ENCODE peak calls at places on chromosomes 1 and 21, in seven cellular contexts. A, S, W, T, K, M and L are unnamed samples.

GRCh38 chr1:108503062-108503740 is 53.1 kb downstream of the NBPF6 start:
- DNase-seq in A (peak), S (peak), W (peak), T (peak), K (peak), M (peak), L (peak)

GRCh38 chr1:241518447-241519307 is 878 bp downstream of the FH start:
- DNase-seq in A (peak), S (no peak), W (peak), T (peak), K (peak), M (no peak), L (no peak)

GRCh38 chr21:16308269-16308668 is 578.5 kb downstream of the USP25 start:
- DNase-seq in A (no peak), S (no peak), W (peak), T (peak), K (no peak), M (no peak), L (no peak)

GRCh38 chr1:230268371-230269170 is 157.6 kb downstream of the PGBD5 start:
- DNase-seq in A (peak), S (no peak), W (peak), T (peak), K (peak), M (peak), L (peak)

GRCh38 chr21:41778974-41779600 is 12.2 kb upstream of the RIPK4 start:
- DNase-seq in A (peak), S (no peak), W (no peak), T (no peak), K (peak), M (no peak), L (peak)

GRCh38 chr21:41673071-41673470 is 93.8 kb downstream of the RIPK4 start:
- DNase-seq in A (no peak), S (no peak), W (no peak), T (no peak), K (no peak), M (no peak), L (no peak)

GRCh38 chr1:60423181-60423780 is 349.7 kb upstream of the C1orf87 start:
- DNase-seq in A (no peak), S (no peak), W (no peak), T (no peak), K (no peak), M (no peak), L (no peak)

GRCh38 chr1:229342902-229343587 is at the start of gene CCSAP:
- DNase-seq in A (peak), S (no peak), W (peak), T (peak), K (peak), M (peak), L (peak)

GRCh38 chr1:196466656-196467055 is 141.6 kb downstream of the KCNT2 start:
- DNase-seq in A (no peak), S (no peak), W (peak), T (peak), K (peak), M (no peak), L (no peak)

GRCh38 chr1:54744696-54745095 is 19.6 kb downstream of the PARS2 start:
- DNase-seq in A (no peak), S (no peak), W (no peak), T (no peak), K (no peak), M (no peak), L (no peak)

GRCh38 chr1:22673486-22674409 is 20.7 kb downstream of the C1QB start:
- DNase-seq in A (no peak), S (no peak), W (peak), T (peak), K (peak), M (peak), L (peak)

GRCh38 chr1:197485790-197486189 is 217.7 kb downstream of the CRB1 start:
- DNase-seq in A (no peak), S (no peak), W (no peak), T (no peak), K (peak), M (no peak), L (no peak)

GRCh38 chr21:23853796-23854379 is 1753.4 kb downstream of the MRPL39 start:
- DNase-seq in A (no peak), S (no peak), W (peak), T (no peak), K (peak), M (peak), L (peak)

GRCh38 chr21:45507523-45507875 is 34.7 kb downstream of the SLC19A1 start:
- DNase-seq in A (no peak), S (no peak), W (no peak), T (no peak), K (no peak), M (no peak), L (no peak)

GRCh38 chr1:9859252-9860014 is 35.7 kb upstream of the CLSTN1 start:
- DNase-seq in A (no peak), S (no peak), W (peak), T (no peak), K (no peak), M (no peak), L (peak)

GRCh38 chr21:42346866-42347600 is 3.8 kb downstream of the TFF2 start:
- DNase-seq in A (no peak), S (no peak), W (no peak), T (no peak), K (no peak), M (no peak), L (no peak)

GRCh38 chr1:162676087-162676486 is 43.8 kb downstream of the DDR2 start:
- DNase-seq in A (no peak), S (no peak), W (peak), T (peak), K (no peak), M (no peak), L (no peak)

GRCh38 chr1:237736372-237737029 is 154.2 kb downstream of the ZP4 start:
- DNase-seq in A (peak), S (no peak), W (peak), T (no peak), K (peak), M (no peak), L (peak)

GRCh38 chr1:155135416-155136197 is at the start of gene SLC50A1:
- DNase-seq in A (peak), S (peak), W (peak), T (peak), K (peak), M (peak), L (peak)
- H3K18ac ChIP-seq in A (peak), S (peak), W (peak), T (peak), K (peak), M (peak), L (peak)

GRCh38 chr1:27506703-27507102 is 16.7 kb upstream of the WASF2 start:
- DNase-seq in A (no peak), S (no peak), W (no peak), T (no peak), K (no peak), M (no peak), L (no peak)
- H3K18ac ChIP-seq in A (no peak), S (no peak), W (no peak), T (no peak), K (no peak), M (peak), L (no peak)

GRCh38 chr1:199336745-199337640 is 690.5 kb upstream of the NR5A2 start:
- DNase-seq in A (peak), S (peak), W (no peak), T (no peak), K (no peak), M (no peak), L (peak)

GRCh38 chr1:199333180-199333579 is 694.3 kb upstream of the NR5A2 start:
- DNase-seq in A (no peak), S (no peak), W (no peak), T (no peak), K (peak), M (no peak), L (no peak)

GRCh38 chr1:199338760-199339159 is 688.8 kb upstream of the NR5A2 start:
- DNase-seq in A (no peak), S (no peak), W (no peak), T (no peak), K (no peak), M (no peak), L (no peak)

DNA sequence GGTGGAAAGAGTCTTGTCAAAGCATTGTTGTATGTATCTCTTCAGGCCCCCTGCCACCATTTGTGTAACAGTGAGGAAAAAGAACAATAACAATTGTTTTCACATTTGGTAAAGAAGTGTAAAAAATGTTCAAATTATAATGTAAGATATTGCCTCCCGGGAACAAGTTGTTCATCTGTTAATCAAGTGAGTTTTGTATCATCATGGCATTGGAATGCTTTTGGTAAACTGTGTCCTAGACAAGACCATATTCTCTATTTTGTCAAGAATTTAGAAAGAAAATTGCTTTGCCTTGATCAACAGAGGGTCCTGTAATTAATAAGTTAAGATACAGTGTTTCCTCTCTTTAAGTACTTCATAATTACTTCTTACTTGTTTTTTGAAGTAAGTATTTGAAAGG is 692.0 kb upstream of the NR5A2 start:
- DNase-seq in A (no peak), S (no peak), W (peak), T (peak), K (peak), M (no peak), L (no peak)
- H3K18ac ChIP-seq in A (no peak), S (no peak), W (no peak), T (no peak), K (no peak), M (no peak), L (no peak)

DNA sequence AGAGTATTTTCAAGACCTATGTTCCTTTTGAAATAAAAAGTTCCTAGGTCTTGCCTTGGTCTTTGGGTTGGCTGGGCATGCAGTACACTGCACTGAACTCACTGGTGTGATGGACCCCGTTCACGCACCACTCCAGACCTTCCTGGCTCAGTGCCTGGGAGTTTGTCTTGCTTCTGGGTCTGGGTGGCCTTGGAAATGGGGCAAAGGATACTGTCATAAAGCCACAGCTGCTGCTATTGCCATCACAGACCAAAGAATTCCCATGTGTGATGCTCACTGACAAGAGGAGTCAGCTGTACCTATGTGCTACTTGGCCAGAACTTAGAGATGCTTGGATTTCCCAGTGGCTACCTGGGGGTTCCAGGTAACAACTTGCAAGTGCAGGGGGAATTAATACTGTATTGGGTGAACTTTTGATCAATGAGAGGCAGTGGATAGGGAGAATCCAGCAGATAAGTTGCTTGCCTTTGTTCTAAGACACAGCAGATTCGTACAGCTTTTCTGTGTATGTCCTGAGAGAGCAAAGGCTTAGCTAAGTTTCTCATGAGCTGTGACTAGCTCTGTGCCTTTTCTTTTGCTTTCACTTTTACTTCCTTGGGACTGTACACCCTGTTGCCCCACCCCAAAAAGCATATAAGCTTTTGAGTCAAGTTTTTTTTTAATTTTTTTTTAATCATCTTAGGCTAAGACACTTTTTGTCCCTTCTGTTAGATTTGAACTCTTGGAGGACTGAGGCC is 115.3 kb downstream of the RUNX1 start:
- DNase-seq in A (no peak), S (no peak), W (no peak), T (no peak), K (no peak), M (no peak), L (no peak)
- H3K18ac ChIP-seq in A (no peak), S (no peak), W (no peak), T (no peak), K (no peak), M (no peak), L (no peak)

DNA sequence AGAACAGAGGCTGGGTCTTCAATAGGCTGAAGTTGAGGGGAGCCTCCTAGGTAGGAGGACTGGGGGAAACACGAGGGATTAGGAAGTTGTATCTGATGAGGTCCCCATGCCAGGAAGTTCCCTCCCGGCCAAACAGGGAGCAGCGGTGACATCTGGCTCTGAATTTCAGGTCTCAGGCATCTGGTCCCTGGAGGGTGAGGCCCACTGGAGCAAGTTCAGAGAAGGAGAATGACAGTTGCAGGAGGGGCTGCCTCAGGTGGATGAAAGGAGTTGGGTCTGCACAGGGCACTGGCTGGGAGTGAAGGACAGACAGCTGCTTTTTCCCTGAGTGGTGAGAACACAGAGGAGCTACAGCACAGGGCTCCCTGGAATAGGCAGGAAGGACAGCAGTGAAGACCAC is 9.1 kb downstream of the TMEM9 start:
- DNase-seq in A (no peak), S (no peak), W (no peak), T (no peak), K (no peak), M (no peak), L (no peak)
- H3K18ac ChIP-seq in A (no peak), S (no peak), W (no peak), T (no peak), K (no peak), M (no peak), L (no peak)

GRCh38 chr1:42732126-42732680 is 7.8 kb downstream of the CLDN19 start:
- DNase-seq in A (no peak), S (no peak), W (peak), T (no peak), K (no peak), M (no peak), L (no peak)
- H3K18ac ChIP-seq in A (no peak), S (no peak), W (no peak), T (no peak), K (no peak), M (no peak), L (no peak)